ENCODE peak calls at places on chromosome 19, in nine cellular contexts. One of them, this sample, is unnamed.

GRCh38 chr19:8526345-8527062 is 12.5 kb upstream of the ZNF414 start:
- DNase-seq in Caco-2: peak
- DNase-seq in activated naive CD8-positive, alpha-beta T cell treated with anti-CD3 and anti-CD28 coated beads, Interleukin-2, amount 10 ng/mL, durations not matched to agents 7 days and 5 days: no peak
- DNase-seq in HL-60: no peak
- DNase-seq in uterus: peak
- DNase-seq in germinal center: no peak
- DNase-seq in stimulated activated CD4-positive, alpha-beta T cell treated with anti-CD3 and anti-CD28 coated beads, Interleukin-2, amount 100 ng/mL, for 24 hours: no peak
- DNase-seq in lung microvascular endothelial cell: peak
- DNase-seq in HFFc6: peak
- DNase-seq in this sample: peak

GRCh38 chr19:11381535-11382369 is 2.4 kb downstream of the EPOR start:
- DNase-seq in Caco-2: peak
- DNase-seq in activated naive CD8-positive, alpha-beta T cell treated with anti-CD3 and anti-CD28 coated beads, Interleukin-2, amount 10 ng/mL, durations not matched to agents 7 days and 5 days: peak
- DNase-seq in HL-60: peak
- DNase-seq in uterus: no peak
- DNase-seq in germinal center: peak
- DNase-seq in stimulated activated CD4-positive, alpha-beta T cell treated with anti-CD3 and anti-CD28 coated beads, Interleukin-2, amount 100 ng/mL, for 24 hours: peak
- DNase-seq in lung microvascular endothelial cell: peak
- DNase-seq in HFFc6: peak
- DNase-seq in this sample: peak

GRCh38 chr19:32570081-32570785 is 10.8 kb upstream of the PDCD5 start:
- DNase-seq in Caco-2: peak
- DNase-seq in activated naive CD8-positive, alpha-beta T cell treated with anti-CD3 and anti-CD28 coated beads, Interleukin-2, amount 10 ng/mL, durations not matched to agents 7 days and 5 days: peak
- DNase-seq in HL-60: no peak
- DNase-seq in uterus: peak
- DNase-seq in germinal center: no peak
- DNase-seq in stimulated activated CD4-positive, alpha-beta T cell treated with anti-CD3 and anti-CD28 coated beads, Interleukin-2, amount 100 ng/mL, for 24 hours: peak
- DNase-seq in lung microvascular endothelial cell: peak
- DNase-seq in HFFc6: peak
- DNase-seq in this sample: no peak

GRCh38 chr19:19081642-19082151 is 17.9 kb downstream of the SLC25A42 start:
- DNase-seq in Caco-2: no peak
- DNase-seq in activated naive CD8-positive, alpha-beta T cell treated with anti-CD3 and anti-CD28 coated beads, Interleukin-2, amount 10 ng/mL, durations not matched to agents 7 days and 5 days: no peak
- DNase-seq in HL-60: no peak
- DNase-seq in uterus: peak
- DNase-seq in germinal center: no peak
- DNase-seq in stimulated activated CD4-positive, alpha-beta T cell treated with anti-CD3 and anti-CD28 coated beads, Interleukin-2, amount 100 ng/mL, for 24 hours: no peak
- DNase-seq in lung microvascular endothelial cell: peak
- DNase-seq in HFFc6: no peak
- DNase-seq in this sample: no peak

GRCh38 chr19:58033741-58034475 is at the start of gene ZSCAN1:
- DNase-seq in Caco-2: no peak
- DNase-seq in activated naive CD8-positive, alpha-beta T cell treated with anti-CD3 and anti-CD28 coated beads, Interleukin-2, amount 10 ng/mL, durations not matched to agents 7 days and 5 days: peak
- DNase-seq in HL-60: no peak
- DNase-seq in uterus: peak
- DNase-seq in germinal center: peak
- DNase-seq in stimulated activated CD4-positive, alpha-beta T cell treated with anti-CD3 and anti-CD28 coated beads, Interleukin-2, amount 100 ng/mL, for 24 hours: no peak
- DNase-seq in lung microvascular endothelial cell: peak
- DNase-seq in HFFc6: no peak
- DNase-seq in this sample: peak

GRCh38 chr19:2240881-2241760 is 4.5 kb downstream of the SF3A2 start:
- DNase-seq in Caco-2: no peak
- DNase-seq in activated naive CD8-positive, alpha-beta T cell treated with anti-CD3 and anti-CD28 coated beads, Interleukin-2, amount 10 ng/mL, durations not matched to agents 7 days and 5 days: no peak
- DNase-seq in HL-60: no peak
- DNase-seq in uterus: no peak
- DNase-seq in germinal center: no peak
- DNase-seq in stimulated activated CD4-positive, alpha-beta T cell treated with anti-CD3 and anti-CD28 coated beads, Interleukin-2, amount 100 ng/mL, for 24 hours: no peak
- DNase-seq in lung microvascular endothelial cell: peak
- DNase-seq in HFFc6: no peak
- DNase-seq in this sample: no peak

GRCh38 chr19:34963531-34964406 is at the start of gene ZNF792:
- DNase-seq in Caco-2: peak
- DNase-seq in activated naive CD8-positive, alpha-beta T cell treated with anti-CD3 and anti-CD28 coated beads, Interleukin-2, amount 10 ng/mL, durations not matched to agents 7 days and 5 days: peak
- DNase-seq in HL-60: no peak
- DNase-seq in uterus: peak
- DNase-seq in germinal center: peak
- DNase-seq in stimulated activated CD4-positive, alpha-beta T cell treated with anti-CD3 and anti-CD28 coated beads, Interleukin-2, amount 100 ng/mL, for 24 hours: peak
- DNase-seq in lung microvascular endothelial cell: peak
- DNase-seq in HFFc6: peak
- DNase-seq in this sample: peak

GRCh38 chr19:6373096-6373812 is 660 bp downstream of the ALKBH7 start:
- DNase-seq in Caco-2: peak
- DNase-seq in activated naive CD8-positive, alpha-beta T cell treated with anti-CD3 and anti-CD28 coated beads, Interleukin-2, amount 10 ng/mL, durations not matched to agents 7 days and 5 days: peak
- DNase-seq in HL-60: peak
- DNase-seq in uterus: peak
- DNase-seq in germinal center: peak
- DNase-seq in stimulated activated CD4-positive, alpha-beta T cell treated with anti-CD3 and anti-CD28 coated beads, Interleukin-2, amount 100 ng/mL, for 24 hours: peak
- DNase-seq in lung microvascular endothelial cell: peak
- DNase-seq in HFFc6: peak
- DNase-seq in this sample: peak

GRCh38 chr19:27746691-27747380 is 1466.1 kb downstream of the UQCRFS1 start:
- DNase-seq in Caco-2: no peak
- DNase-seq in activated naive CD8-positive, alpha-beta T cell treated with anti-CD3 and anti-CD28 coated beads, Interleukin-2, amount 10 ng/mL, durations not matched to agents 7 days and 5 days: no peak
- DNase-seq in HL-60: no peak
- DNase-seq in uterus: no peak
- DNase-seq in germinal center: peak
- DNase-seq in stimulated activated CD4-positive, alpha-beta T cell treated with anti-CD3 and anti-CD28 coated beads, Interleukin-2, amount 100 ng/mL, for 24 hours: no peak
- DNase-seq in lung microvascular endothelial cell: peak
- DNase-seq in HFFc6: no peak
- DNase-seq in this sample: peak

GRCh38 chr19:35471946-35472345 is 18.3 kb downstream of the KRTDAP start:
- DNase-seq in Caco-2: no peak
- DNase-seq in activated naive CD8-positive, alpha-beta T cell treated with anti-CD3 and anti-CD28 coated beads, Interleukin-2, amount 10 ng/mL, durations not matched to agents 7 days and 5 days: no peak
- DNase-seq in HL-60: no peak
- DNase-seq in uterus: no peak
- DNase-seq in germinal center: no peak
- DNase-seq in stimulated activated CD4-positive, alpha-beta T cell treated with anti-CD3 and anti-CD28 coated beads, Interleukin-2, amount 100 ng/mL, for 24 hours: no peak
- DNase-seq in lung microvascular endothelial cell: no peak
- DNase-seq in HFFc6: no peak
- DNase-seq in this sample: no peak

GRCh38 chr19:20969498-20969897 is 46.4 kb downstream of the ZNF85 start:
- DNase-seq in Caco-2: no peak
- DNase-seq in activated naive CD8-positive, alpha-beta T cell treated with anti-CD3 and anti-CD28 coated beads, Interleukin-2, amount 10 ng/mL, durations not matched to agents 7 days and 5 days: no peak
- DNase-seq in HL-60: no peak
- DNase-seq in uterus: no peak
- DNase-seq in germinal center: no peak
- DNase-seq in stimulated activated CD4-positive, alpha-beta T cell treated with anti-CD3 and anti-CD28 coated beads, Interleukin-2, amount 100 ng/mL, for 24 hours: no peak
- DNase-seq in lung microvascular endothelial cell: no peak
- DNase-seq in HFFc6: no peak
- DNase-seq in this sample: no peak

GRCh38 chr19:6970021-6970420 is 51.2 kb downstream of the MBD3L2B start:
- DNase-seq in Caco-2: no peak
- DNase-seq in activated naive CD8-positive, alpha-beta T cell treated with anti-CD3 and anti-CD28 coated beads, Interleukin-2, amount 10 ng/mL, durations not matched to agents 7 days and 5 days: no peak
- DNase-seq in HL-60: peak
- DNase-seq in uterus: no peak
- DNase-seq in germinal center: no peak
- DNase-seq in stimulated activated CD4-positive, alpha-beta T cell treated with anti-CD3 and anti-CD28 coated beads, Interleukin-2, amount 100 ng/mL, for 24 hours: no peak
- DNase-seq in lung microvascular endothelial cell: no peak
- DNase-seq in HFFc6: no peak
- DNase-seq in this sample: no peak

GRCh38 chr19:50222691-50223438 is 19.4 kb downstream of the MYH14 start:
- DNase-seq in Caco-2: no peak
- DNase-seq in activated naive CD8-positive, alpha-beta T cell treated with anti-CD3 and anti-CD28 coated beads, Interleukin-2, amount 10 ng/mL, durations not matched to agents 7 days and 5 days: no peak
- DNase-seq in HL-60: no peak
- DNase-seq in uterus: no peak
- DNase-seq in germinal center: no peak
- DNase-seq in stimulated activated CD4-positive, alpha-beta T cell treated with anti-CD3 and anti-CD28 coated beads, Interleukin-2, amount 100 ng/mL, for 24 hours: no peak
- DNase-seq in lung microvascular endothelial cell: no peak
- DNase-seq in HFFc6: no peak
- DNase-seq in this sample: no peak

GRCh38 chr19:53942001-53942786 is 20.5 kb upstream of the CACNG8 start:
- DNase-seq in Caco-2: no peak
- DNase-seq in activated naive CD8-positive, alpha-beta T cell treated with anti-CD3 and anti-CD28 coated beads, Interleukin-2, amount 10 ng/mL, durations not matched to agents 7 days and 5 days: peak
- DNase-seq in HL-60: no peak
- DNase-seq in uterus: no peak
- DNase-seq in germinal center: no peak
- DNase-seq in stimulated activated CD4-positive, alpha-beta T cell treated with anti-CD3 and anti-CD28 coated beads, Interleukin-2, amount 100 ng/mL, for 24 hours: no peak
- DNase-seq in lung microvascular endothelial cell: no peak
- DNase-seq in HFFc6: no peak
- DNase-seq in this sample: no peak

GRCh38 chr19:8654591-8655339 is 24.3 kb downstream of the NFILZ start:
- DNase-seq in Caco-2: peak
- DNase-seq in activated naive CD8-positive, alpha-beta T cell treated with anti-CD3 and anti-CD28 coated beads, Interleukin-2, amount 10 ng/mL, durations not matched to agents 7 days and 5 days: peak
- DNase-seq in HL-60: peak
- DNase-seq in uterus: peak
- DNase-seq in germinal center: peak
- DNase-seq in stimulated activated CD4-positive, alpha-beta T cell treated with anti-CD3 and anti-CD28 coated beads, Interleukin-2, amount 100 ng/mL, for 24 hours: peak
- DNase-seq in lung microvascular endothelial cell: peak
- DNase-seq in HFFc6: peak
- DNase-seq in this sample: peak

GRCh38 chr19:39474139-39474620 is 6.5 kb upstream of the TIMM50 start:
- DNase-seq in Caco-2: peak
- DNase-seq in activated naive CD8-positive, alpha-beta T cell treated with anti-CD3 and anti-CD28 coated beads, Interleukin-2, amount 10 ng/mL, durations not matched to agents 7 days and 5 days: peak
- DNase-seq in HL-60: no peak
- DNase-seq in uterus: peak
- DNase-seq in germinal center: peak
- DNase-seq in stimulated activated CD4-positive, alpha-beta T cell treated with anti-CD3 and anti-CD28 coated beads, Interleukin-2, amount 100 ng/mL, for 24 hours: peak
- DNase-seq in lung microvascular endothelial cell: peak
- DNase-seq in HFFc6: no peak
- DNase-seq in this sample: peak

GRCh38 chr19:29849234-29849633 is 37.4 kb downstream of the CCNE1 start:
- DNase-seq in Caco-2: no peak
- DNase-seq in activated naive CD8-positive, alpha-beta T cell treated with anti-CD3 and anti-CD28 coated beads, Interleukin-2, amount 10 ng/mL, durations not matched to agents 7 days and 5 days: no peak
- DNase-seq in HL-60: no peak
- DNase-seq in uterus: no peak
- DNase-seq in germinal center: no peak
- DNase-seq in stimulated activated CD4-positive, alpha-beta T cell treated with anti-CD3 and anti-CD28 coated beads, Interleukin-2, amount 100 ng/mL, for 24 hours: no peak
- DNase-seq in lung microvascular endothelial cell: no peak
- DNase-seq in HFFc6: no peak
- DNase-seq in this sample: no peak

GRCh38 chr19:55455576-55456235 is 5.7 kb downstream of the ISOC2 start:
- DNase-seq in Caco-2: no peak
- DNase-seq in activated naive CD8-positive, alpha-beta T cell treated with anti-CD3 and anti-CD28 coated beads, Interleukin-2, amount 10 ng/mL, durations not matched to agents 7 days and 5 days: no peak
- DNase-seq in HL-60: no peak
- DNase-seq in uterus: no peak
- DNase-seq in germinal center: no peak
- DNase-seq in stimulated activated CD4-positive, alpha-beta T cell treated with anti-CD3 and anti-CD28 coated beads, Interleukin-2, amount 100 ng/mL, for 24 hours: no peak
- DNase-seq in lung microvascular endothelial cell: no peak
- DNase-seq in HFFc6: no peak
- DNase-seq in this sample: no peak

GRCh38 chr19:13350761-13351160 is 155.5 kb downstream of the CACNA1A start:
- DNase-seq in Caco-2: no peak
- DNase-seq in activated naive CD8-positive, alpha-beta T cell treated with anti-CD3 and anti-CD28 coated beads, Interleukin-2, amount 10 ng/mL, durations not matched to agents 7 days and 5 days: no peak
- DNase-seq in HL-60: no peak
- DNase-seq in uterus: no peak
- DNase-seq in germinal center: no peak
- DNase-seq in stimulated activated CD4-positive, alpha-beta T cell treated with anti-CD3 and anti-CD28 coated beads, Interleukin-2, amount 100 ng/mL, for 24 hours: no peak
- DNase-seq in lung microvascular endothelial cell: no peak
- DNase-seq in HFFc6: no peak
- DNase-seq in this sample: no peak

GRCh38 chr19:41886761-41887710 is 4.1 kb downstream of the ARHGEF1 start:
- DNase-seq in Caco-2: no peak
- DNase-seq in activated naive CD8-positive, alpha-beta T cell treated with anti-CD3 and anti-CD28 coated beads, Interleukin-2, amount 10 ng/mL, durations not matched to agents 7 days and 5 days: no peak
- DNase-seq in HL-60: no peak
- DNase-seq in uterus: no peak
- DNase-seq in germinal center: peak
- DNase-seq in stimulated activated CD4-positive, alpha-beta T cell treated with anti-CD3 and anti-CD28 coated beads, Interleukin-2, amount 100 ng/mL, for 24 hours: peak
- DNase-seq in lung microvascular endothelial cell: no peak
- DNase-seq in HFFc6: no peak
- DNase-seq in this sample: no peak

GRCh38 chr19:12075538-12076139 is 11.1 kb downstream of the ZNF844 start:
- DNase-seq in Caco-2: no peak
- DNase-seq in activated naive CD8-positive, alpha-beta T cell treated with anti-CD3 and anti-CD28 coated beads, Interleukin-2, amount 10 ng/mL, durations not matched to agents 7 days and 5 days: no peak
- DNase-seq in HL-60: no peak
- DNase-seq in uterus: no peak
- DNase-seq in germinal center: no peak
- DNase-seq in stimulated activated CD4-positive, alpha-beta T cell treated with anti-CD3 and anti-CD28 coated beads, Interleukin-2, amount 100 ng/mL, for 24 hours: no peak
- DNase-seq in lung microvascular endothelial cell: no peak
- DNase-seq in HFFc6: no peak
- DNase-seq in this sample: no peak

GRCh38 chr19:49637865-49638350 is 2.0 kb downstream of the RRAS start:
- DNase-seq in Caco-2: peak
- DNase-seq in activated naive CD8-positive, alpha-beta T cell treated with anti-CD3 and anti-CD28 coated beads, Interleukin-2, amount 10 ng/mL, durations not matched to agents 7 days and 5 days: no peak
- DNase-seq in HL-60: peak
- DNase-seq in uterus: peak
- DNase-seq in germinal center: no peak
- DNase-seq in stimulated activated CD4-positive, alpha-beta T cell treated with anti-CD3 and anti-CD28 coated beads, Interleukin-2, amount 100 ng/mL, for 24 hours: no peak
- DNase-seq in lung microvascular endothelial cell: no peak
- DNase-seq in HFFc6: peak
- DNase-seq in this sample: peak

GRCh38 chr19:1245884-1246816 is 2.2 kb upstream of the MIDN start:
- DNase-seq in Caco-2: peak
- DNase-seq in activated naive CD8-positive, alpha-beta T cell treated with anti-CD3 and anti-CD28 coated beads, Interleukin-2, amount 10 ng/mL, durations not matched to agents 7 days and 5 days: no peak
- DNase-seq in HL-60: no peak
- DNase-seq in uterus: peak
- DNase-seq in germinal center: no peak
- DNase-seq in stimulated activated CD4-positive, alpha-beta T cell treated with anti-CD3 and anti-CD28 coated beads, Interleukin-2, amount 100 ng/mL, for 24 hours: no peak
- DNase-seq in lung microvascular endothelial cell: peak
- DNase-seq in HFFc6: no peak
- DNase-seq in this sample: peak

GRCh38 chr19:16654151-16654550 is 5.8 kb downstream of the SMIM7 start:
- DNase-seq in Caco-2: no peak
- DNase-seq in activated naive CD8-positive, alpha-beta T cell treated with anti-CD3 and anti-CD28 coated beads, Interleukin-2, amount 10 ng/mL, durations not matched to agents 7 days and 5 days: no peak
- DNase-seq in HL-60: no peak
- DNase-seq in uterus: no peak
- DNase-seq in germinal center: peak
- DNase-seq in stimulated activated CD4-positive, alpha-beta T cell treated with anti-CD3 and anti-CD28 coated beads, Interleukin-2, amount 100 ng/mL, for 24 hours: no peak
- DNase-seq in lung microvascular endothelial cell: peak
- DNase-seq in HFFc6: no peak
- DNase-seq in this sample: no peak

GRCh38 chr19:11814707-11815050 is 606 bp downstream of the ZNF440 start:
- DNase-seq in Caco-2: no peak
- DNase-seq in activated naive CD8-positive, alpha-beta T cell treated with anti-CD3 and anti-CD28 coated beads, Interleukin-2, amount 10 ng/mL, durations not matched to agents 7 days and 5 days: no peak
- DNase-seq in HL-60: no peak
- DNase-seq in uterus: no peak
- DNase-seq in germinal center: no peak
- DNase-seq in stimulated activated CD4-positive, alpha-beta T cell treated with anti-CD3 and anti-CD28 coated beads, Interleukin-2, amount 100 ng/mL, for 24 hours: no peak
- DNase-seq in lung microvascular endothelial cell: peak
- DNase-seq in HFFc6: no peak
- DNase-seq in this sample: no peak

GRCh38 chr19:51808333-51808986 is 13.5 kb downstream of the FPR3 start:
- DNase-seq in Caco-2: no peak
- DNase-seq in activated naive CD8-positive, alpha-beta T cell treated with anti-CD3 and anti-CD28 coated beads, Interleukin-2, amount 10 ng/mL, durations not matched to agents 7 days and 5 days: no peak
- DNase-seq in HL-60: no peak
- DNase-seq in uterus: no peak
- DNase-seq in germinal center: no peak
- DNase-seq in stimulated activated CD4-positive, alpha-beta T cell treated with anti-CD3 and anti-CD28 coated beads, Interleukin-2, amount 100 ng/mL, for 24 hours: no peak
- DNase-seq in lung microvascular endothelial cell: peak
- DNase-seq in HFFc6: peak
- DNase-seq in this sample: no peak

GRCh38 chr19:5795382-5795919 is 4.5 kb upstream of the DUS3L start:
- DNase-seq in Caco-2: no peak
- DNase-seq in activated naive CD8-positive, alpha-beta T cell treated with anti-CD3 and anti-CD28 coated beads, Interleukin-2, amount 10 ng/mL, durations not matched to agents 7 days and 5 days: no peak
- DNase-seq in HL-60: no peak
- DNase-seq in uterus: no peak
- DNase-seq in germinal center: no peak
- DNase-seq in stimulated activated CD4-positive, alpha-beta T cell treated with anti-CD3 and anti-CD28 coated beads, Interleukin-2, amount 100 ng/mL, for 24 hours: no peak
- DNase-seq in lung microvascular endothelial cell: no peak
- DNase-seq in HFFc6: no peak
- DNase-seq in this sample: no peak

GRCh38 chr19:3098515-3099346 is 4.6 kb downstream of the GNA11 start:
- DNase-seq in Caco-2: no peak
- DNase-seq in activated naive CD8-positive, alpha-beta T cell treated with anti-CD3 and anti-CD28 coated beads, Interleukin-2, amount 10 ng/mL, durations not matched to agents 7 days and 5 days: peak
- DNase-seq in HL-60: no peak
- DNase-seq in uterus: no peak
- DNase-seq in germinal center: no peak
- DNase-seq in stimulated activated CD4-positive, alpha-beta T cell treated with anti-CD3 and anti-CD28 coated beads, Interleukin-2, amount 100 ng/mL, for 24 hours: no peak
- DNase-seq in lung microvascular endothelial cell: peak
- DNase-seq in HFFc6: no peak
- DNase-seq in this sample: no peak

GRCh38 chr19:14472202-14472961 is 2.8 kb downstream of the PTGER1 start:
- DNase-seq in Caco-2: peak
- DNase-seq in activated naive CD8-positive, alpha-beta T cell treated with anti-CD3 and anti-CD28 coated beads, Interleukin-2, amount 10 ng/mL, durations not matched to agents 7 days and 5 days: peak
- DNase-seq in HL-60: no peak
- DNase-seq in uterus: peak
- DNase-seq in germinal center: peak
- DNase-seq in stimulated activated CD4-positive, alpha-beta T cell treated with anti-CD3 and anti-CD28 coated beads, Interleukin-2, amount 100 ng/mL, for 24 hours: peak
- DNase-seq in lung microvascular endothelial cell: peak
- DNase-seq in HFFc6: no peak
- DNase-seq in this sample: peak

This sample was measured in left lung.